ENCODE peak calls at places on chromosomes 12 and 14, in ten cellular contexts. H, S, R, V, Z, K, O, Y, G and F are unnamed samples.

GRCh38 chr14:31536201-31536960 is 24.8 kb upstream of the NUBPL start:
- DNase-seq in H (peak), S (no peak), R (no peak), V (no peak), Z (no peak), K (no peak), O (no peak), Y (no peak), G (no peak), F (no peak)

GRCh38 chr14:73685328-73685727 is 28.9 kb downstream of the PNMA1 start:
- DNase-seq in H (no peak), S (no peak), R (no peak), V (no peak), Z (no peak), K (no peak), O (no peak), Y (no peak), G (no peak), F (no peak)

GRCh38 chr12:130815028-130815741 is 23.9 kb downstream of the STX2 start:
- DNase-seq in H (no peak), S (no peak), R (no peak), V (no peak), Z (peak), K (no peak), O (no peak), Y (no peak), G (no peak), F (no peak)

GRCh38 chr14:78690836-78691235 is 520.7 kb downstream of the NRXN3 start:
- DNase-seq in H (peak), S (no peak), R (peak), V (no peak), Z (no peak), K (peak), O (no peak), Y (no peak), G (no peak), F (no peak)

GRCh38 chr14:102590667-102591099 is 1.8 kb upstream of the RCOR1 start:
- DNase-seq in H (peak), S (peak), R (peak), V (peak), Z (peak), K (peak), O (no peak), Y (peak), G (peak), F (no peak)

GRCh38 chr12:68771223-68771925 is 25.4 kb downstream of the SLC35E3 start:
- DNase-seq in H (no peak), S (no peak), R (no peak), V (no peak), Z (no peak), K (no peak), O (no peak), Y (no peak), G (no peak), F (no peak)

GRCh38 chr12:104524026-104524425 is 67.3 kb downstream of the CHST11 start:
- DNase-seq in H (peak), S (no peak), R (peak), V (no peak), Z (no peak), K (peak), O (no peak), Y (no peak), G (no peak), F (no peak)

GRCh38 chr14:89197623-89198022 is 219.4 kb downstream of the FOXN3 start:
- DNase-seq in H (no peak), S (no peak), R (no peak), V (no peak), Z (no peak), K (no peak), O (no peak), Y (no peak), G (no peak), F (no peak)

GRCh38 chr12:51678086-51678724 is 87.2 kb downstream of the SCN8A start:
- DNase-seq in H (peak), S (no peak), R (peak), V (peak), Z (peak), K (peak), O (no peak), Y (peak), G (peak), F (peak)

GRCh38 chr14:68683326-68683725 is 109.5 kb downstream of the ZFP36L1 start:
- DNase-seq in H (peak), S (peak), R (peak), V (peak), Z (no peak), K (no peak), O (no peak), Y (no peak), G (no peak), F (no peak)

GRCh38 chr12:101051901-101052550 is 158.0 kb downstream of the SLC5A8 start:
- DNase-seq in H (peak), S (no peak), R (peak), V (peak), Z (no peak), K (peak), O (no peak), Y (no peak), G (peak), F (peak)

GRCh38 chr14:32933623-32933942 is 5.1 kb upstream of the NPAS3 start:
- DNase-seq in H (peak), S (no peak), R (peak), V (no peak), Z (no peak), K (peak), O (no peak), Y (peak), G (no peak), F (peak)

GRCh38 chr14:58808828-58809227 is 171.1 kb downstream of the DACT1 start:
- DNase-seq in H (peak), S (no peak), R (no peak), V (peak), Z (no peak), K (peak), O (no peak), Y (no peak), G (peak), F (no peak)

GRCh38 chr14:89422952-89423345 is 5.9 kb upstream of the FOXN3 start:
- DNase-seq in H (no peak), S (no peak), R (no peak), V (no peak), Z (no peak), K (no peak), O (no peak), Y (no peak), G (no peak), F (no peak)

GRCh38 chr12:104456417-104456949 is at the start of gene CHST11:
- DNase-seq in H (peak), S (peak), R (peak), V (peak), Z (peak), K (peak), O (peak), Y (peak), G (peak), F (peak)

GRCh38 chr12:96103067-96103650 is 67.8 kb upstream of the LTA4H start:
- DNase-seq in H (no peak), S (no peak), R (peak), V (no peak), Z (no peak), K (peak), O (no peak), Y (no peak), G (no peak), F (no peak)

GRCh38 chr12:45259732-45260480 is 44.0 kb downstream of the ANO6 start:
- DNase-seq in H (peak), S (no peak), R (peak), V (peak), Z (no peak), K (peak), O (no peak), Y (peak), G (no peak), F (no peak)

GRCh38 chr12:45263587-45263986 is 47.7 kb downstream of the ANO6 start:
- DNase-seq in H (no peak), S (no peak), R (no peak), V (no peak), Z (no peak), K (no peak), O (no peak), Y (no peak), G (no peak), F (no peak)

GRCh38 chr12:45257185-45257585 is 41.3 kb downstream of the ANO6 start:
- DNase-seq in H (no peak), S (no peak), R (no peak), V (no peak), Z (no peak), K (no peak), O (no peak), Y (no peak), G (no peak), F (no peak)

GRCh38 chr12:45260854-45261253 is 45.0 kb downstream of the ANO6 start:
- DNase-seq in H (no peak), S (no peak), R (no peak), V (no peak), Z (no peak), K (no peak), O (no peak), Y (no peak), G (no peak), F (no peak)

DNA sequence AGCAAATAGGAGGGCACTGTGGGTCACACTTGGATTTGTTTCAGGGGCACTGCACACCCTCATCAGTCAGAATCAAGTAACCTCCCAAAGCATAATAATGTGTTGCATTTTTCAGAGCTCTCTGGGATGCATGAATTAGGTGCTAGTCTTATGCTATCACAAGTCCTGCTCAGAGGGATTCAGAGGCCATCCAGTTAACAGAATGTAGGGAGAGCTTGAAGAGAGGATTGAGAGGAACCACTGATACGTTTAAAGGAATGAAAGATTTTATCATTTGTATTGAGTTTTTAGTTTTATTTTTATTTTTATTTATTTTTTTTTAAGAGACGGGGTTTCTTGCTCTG is 44.6 kb downstream of the ANO6 start:
- DNase-seq in H (no peak), S (no peak), R (no peak), V (no peak), Z (no peak), K (no peak), O (no peak), Y (no peak), G (no peak), F (no peak)
- H3K4me3 ChIP-seq in H (no peak), S (no peak), R (no peak), V (no peak), Z (no peak), K (no peak), O (no peak), Y (no peak), G (no peak), F (no peak)

GRCh38 chr12:78120866-78121590 is 290.3 kb downstream of the NAV3 start:
- DNase-seq in H (peak), S (no peak), R (peak), V (peak), Z (no peak), K (peak), O (no peak), Y (no peak), G (no peak), F (peak)

GRCh38 chr12:78118486-78118885 is 287.8 kb downstream of the NAV3 start:
- DNase-seq in H (no peak), S (no peak), R (no peak), V (peak), Z (no peak), K (no peak), O (no peak), Y (no peak), G (no peak), F (no peak)

GRCh38 chr12:78115889-78116288 is 285.2 kb downstream of the NAV3 start:
- DNase-seq in H (peak), S (no peak), R (peak), V (peak), Z (no peak), K (no peak), O (no peak), Y (no peak), G (no peak), F (no peak)

GRCh38 chr12:78119351-78119918 is 288.7 kb downstream of the NAV3 start:
- DNase-seq in H (no peak), S (no peak), R (no peak), V (no peak), Z (no peak), K (no peak), O (no peak), Y (no peak), G (no peak), F (no peak)

DNA sequence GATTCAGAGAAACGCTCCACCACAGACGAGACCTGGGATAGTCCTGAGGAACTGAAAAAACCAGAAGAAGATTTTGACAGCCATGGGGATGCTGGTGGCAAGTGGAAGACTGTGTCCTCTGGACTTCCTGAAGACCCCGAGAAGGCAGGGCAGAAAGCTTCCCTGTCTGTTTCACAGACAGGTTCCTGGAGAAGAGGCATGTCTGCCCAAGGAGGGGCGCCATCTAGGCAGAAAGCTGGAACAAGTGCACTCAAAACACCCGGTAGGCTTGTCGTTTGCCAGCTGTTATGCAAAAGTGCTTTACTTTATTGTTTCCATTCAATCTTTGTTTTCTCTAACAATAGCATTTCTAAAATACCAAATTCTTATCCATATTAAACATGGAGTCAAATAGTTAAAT is 287.3 kb downstream of the NAV3 start:
- DNase-seq in H (no peak), S (no peak), R (no peak), V (no peak), Z (peak), K (no peak), O (no peak), Y (peak), G (no peak), F (no peak)
- TF ChIP-seq CTCF in H (peak), S (no peak), R (no peak), V (no peak), Z (peak), K (no peak), O (no peak), Y (peak), G (no peak), F (no peak)

GRCh38 chr12:138171-138897 is 71.8 kb downstream of the IQSEC3 start:
- DNase-seq in H (no peak), S (no peak), R (no peak), V (no peak), Z (no peak), K (no peak), O (no peak), Y (no peak), G (no peak), F (no peak)
- H3K4me3 ChIP-seq in H (no peak), S (peak), R (no peak), V (no peak), Z (no peak), K (no peak), O (no peak), Y (no peak), G (no peak), F (no peak)

DNA sequence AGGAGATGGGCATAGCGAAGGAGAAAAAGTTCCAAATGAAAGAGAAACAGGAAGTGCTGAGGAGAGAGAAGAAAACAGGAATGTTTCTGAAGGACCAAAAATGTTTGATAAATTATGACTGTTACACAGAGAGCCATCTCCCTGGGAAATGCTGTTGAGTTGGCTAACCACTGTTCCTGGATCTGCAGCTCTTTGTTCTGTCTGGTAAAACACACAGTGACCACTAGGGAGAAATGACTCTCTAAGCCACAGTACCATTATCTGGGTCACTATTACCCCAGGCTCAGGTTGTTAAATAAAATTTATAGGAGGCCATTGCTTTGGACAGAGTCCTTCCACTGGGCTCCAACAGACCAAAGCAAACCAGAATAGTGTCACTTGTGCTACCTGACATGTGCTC is 219.3 kb downstream of the CRADD start:
- DNase-seq in H (peak), S (no peak), R (no peak), V (peak), Z (no peak), K (peak), O (no peak), Y (peak), G (no peak), F (no peak)
- TF ChIP-seq CTCF in H (peak), S (no peak), R (peak), V (peak), Z (peak), K (no peak), O (no peak), Y (peak), G (peak), F (peak)

GRCh38 chr12:124645530-124646244 is 78.3 kb upstream of the NCOR2 start:
- DNase-seq in H (no peak), S (no peak), R (no peak), V (no peak), Z (no peak), K (no peak), O (no peak), Y (no peak), G (no peak), F (no peak)

GRCh38 chr12:124648710-124649384 is 81.4 kb upstream of the NCOR2 start:
- DNase-seq in H (no peak), S (no peak), R (no peak), V (no peak), Z (no peak), K (no peak), O (no peak), Y (no peak), G (no peak), F (no peak)

GRCh38 chr12:124647316-124647715 is 79.9 kb upstream of the NCOR2 start:
- DNase-seq in H (no peak), S (no peak), R (no peak), V (no peak), Z (no peak), K (no peak), O (no peak), Y (no peak), G (no peak), F (no peak)

GRCh38 chr12:124650912-124651311 is 83.5 kb upstream of the NCOR2 start:
- DNase-seq in H (no peak), S (no peak), R (no peak), V (no peak), Z (no peak), K (no peak), O (no peak), Y (no peak), G (no peak), F (no peak)

GRCh38 chr12:124646385-124647230 is 79.2 kb upstream of the NCOR2 start:
- DNase-seq in H (no peak), S (no peak), R (no peak), V (no peak), Z (no peak), K (no peak), O (no peak), Y (no peak), G (no peak), F (no peak)
- H3K4me3 ChIP-seq in H (no peak), S (no peak), R (no peak), V (no peak), Z (no peak), K (no peak), O (peak), Y (no peak), G (no peak), F (no peak)

DNA sequence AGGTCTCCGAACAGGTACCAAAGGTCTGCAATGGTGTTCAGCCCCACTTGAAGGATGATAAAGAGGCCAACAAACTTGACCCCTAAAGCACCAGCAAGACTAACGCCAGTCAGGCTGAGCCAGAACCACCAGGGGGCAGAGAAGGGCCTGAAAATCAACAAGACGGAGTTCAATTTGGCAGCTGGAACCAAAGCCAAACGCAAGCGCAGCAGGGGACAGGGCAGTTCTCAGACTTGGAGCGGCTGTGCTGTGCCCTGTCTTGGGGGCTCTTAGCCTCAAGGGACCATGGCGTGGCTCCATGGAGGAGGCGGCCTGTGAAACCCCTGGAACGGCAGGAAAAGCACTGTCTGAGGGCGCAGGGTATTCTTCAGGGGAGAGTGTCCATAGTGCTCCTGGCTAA is 19.6 kb downstream of the POMT2 start:
- DNase-seq in H (peak), S (peak), R (peak), V (peak), Z (peak), K (peak), O (no peak), Y (peak), G (peak), F (peak)
- TF ChIP-seq CTCF in H (peak), S (peak), R (peak), V (peak), Z (peak), K (peak), O (peak), Y (peak), G (peak), F (peak)

GRCh38 chr12:6372403-6373003 is 2.9 kb downstream of the SCNN1A start:
- DNase-seq in H (peak), S (no peak), R (peak), V (peak), Z (peak), K (peak), O (peak), Y (peak), G (no peak), F (peak)
- H3K4me3 ChIP-seq in H (no peak), S (no peak), R (no peak), V (no peak), Z (no peak), K (no peak), O (no peak), Y (no peak), G (no peak), F (no peak)